ENCODE peak calls at places on chromosomes 12 and 14, in four cellular contexts. P is anterior cingulate cortex; O is sciatic nerve; T is stimulated activated CD4-positive, alpha-beta T cell treated with anti-CD3 and anti-CD28 coated beads, Interleukin-1b, Interleukin-23, amount 100 ng/mL, for 24 hours. H is an unnamed sample.

GRCh38 chr12:91133871-91134270 is 22.6 kb upstream of the LUM start:
- DNase-seq in T (no peak), P (no peak), O (no peak), H (no peak)

GRCh38 chr14:49975286-49975685 is 82.4 kb downstream of the ARF6 start:
- DNase-seq in T (no peak), P (no peak), O (no peak), H (no peak)

GRCh38 chr12:69947123-69947522 is 122.1 kb downstream of the MYRFL start:
- DNase-seq in O (no peak), P (no peak), T (no peak), H (no peak)

GRCh38 chr12:130588696-130589095 is 127.4 kb downstream of the RIMBP2 start:
- DNase-seq in T (no peak), O (no peak), P (no peak), H (no peak)

GRCh38 chr14:66503532-66503931 is 4.4 kb upstream of the GPHN start:
- DNase-seq in T (no peak), P (no peak), O (no peak), H (no peak)

GRCh38 chr12:110579889-110580253 is 3.2 kb downstream of the PPTC7 start:
- DNase-seq in P (no peak), O (no peak), T (no peak), H (no peak)

GRCh38 chr12:20194171-20194570 is 174.2 kb upstream of the PDE3A start:
- DNase-seq in O (no peak), P (no peak), T (no peak), H (no peak)

GRCh38 chr12:122308811-122309210 is 42.5 kb upstream of the VPS33A start:
- DNase-seq in O (no peak), T (no peak), P (no peak), H (no peak)

GRCh38 chr12:80862606-80863005 is 75.1 kb downstream of the LIN7A start:
- DNase-seq in P (no peak), T (no peak), O (no peak), H (no peak)

H was measured in NCI-H2107.